ENCODE peak calls at places on chromosomes 5 and 9, in six cellular contexts. N is IMR-90, K is H1, E is mesenchymal stem cell, S is trophoblast cell, U is H9. F is an unnamed sample.

GRCh38 chr5:139658928-139659667 is 10.9 kb downstream of the CXXC5 start:
- DNase-seq in N (peak; percentile 77), K (no peak), E (peak; percentile 96), S (peak; percentile 61), U (no peak), F (no peak)

GRCh38 chr9:123929177-123929869 is 603 bp downstream of the DENND1A start:
- DNase-seq in N (no peak), K (peak; percentile 66), E (no peak), S (peak; percentile 20), U (peak; percentile 37), F (no peak)

GRCh38 chr5:136001531-136001930 is 27.3 kb upstream of the TGFBI start:
- DNase-seq in N (peak; percentile 35), K (no peak), E (no peak), S (no peak), U (no peak), F (no peak)

GRCh38 chr9:118023649-118024048 is 319.4 kb downstream of the TLR4 start:
- DNase-seq in N (no peak), K (no peak), E (no peak), S (no peak), U (no peak), F (no peak)

GRCh38 chr9:99298660-99299059 is 76.6 kb downstream of the SEC61B start:
- DNase-seq in N (no peak), K (no peak), E (no peak), S (no peak), U (no peak), F (no peak)

GRCh38 chr5:66518753-66519152 is 77.4 kb upstream of the MAST4 start:
- DNase-seq in N (no peak), K (no peak), E (no peak), S (peak; percentile 90), U (no peak), F (no peak)

GRCh38 chr9:83981126-83981871 is 694 bp downstream of the RMI1 start:
- DNase-seq in N (peak; percentile 35), K (no peak), E (peak; percentile 63), S (peak; percentile 79), U (no peak), F (no peak)

GRCh38 chr5:137761020-137761516 is 6.9 kb upstream of the HNRNPA0 start:
- DNase-seq in N (no peak), K (no peak), E (no peak), S (no peak), U (no peak), F (no peak)

GRCh38 chr5:172312286-172312685 is 28.7 kb upstream of the UBTD2 start:
- DNase-seq in N (no peak), K (no peak), E (no peak), S (no peak), U (no peak), F (no peak)

DNA sequence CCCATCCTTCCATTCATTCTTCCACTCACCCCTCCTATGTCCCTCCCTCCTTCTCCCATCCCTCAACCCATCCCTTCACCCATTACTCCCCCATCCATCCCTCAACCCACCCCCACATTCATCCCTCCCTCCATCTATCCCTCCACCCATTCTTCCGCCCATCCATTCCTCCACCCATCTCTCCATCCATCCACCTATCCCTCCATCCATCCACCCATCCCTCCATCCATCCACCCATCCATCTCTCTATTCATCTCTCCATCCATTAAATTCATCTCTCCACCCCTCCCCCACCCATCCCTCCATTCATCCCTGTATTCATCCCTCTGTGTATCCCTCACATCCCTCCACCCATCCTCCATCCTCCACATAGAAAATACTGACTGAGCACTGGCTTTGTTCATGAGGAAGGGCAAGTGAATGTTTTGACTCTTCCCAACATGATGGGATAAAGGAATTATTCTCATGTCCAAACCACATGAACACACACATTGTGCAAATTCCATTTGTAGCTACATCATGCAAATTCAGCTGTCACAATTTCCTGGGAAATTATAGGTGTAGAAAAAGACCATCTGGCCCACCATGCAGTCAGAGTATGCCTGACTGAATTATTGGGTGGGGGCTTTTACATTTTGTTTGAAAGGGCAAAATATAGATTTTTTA is 6.9 kb upstream of the VAV2 start:
- DNase-seq in N (peak; percentile 66), K (no peak), E (no peak), S (no peak), U (no peak), F (no peak)
- H3K14ac ChIP-seq in N (no peak overlapping the region), K (no peak overlapping the region), E (no peak overlapping the region), S (no peak overlapping the region), U (no peak overlapping the region), F (no peak overlapping the region)

GRCh38 chr9:12696931-12697622 is 3.9 kb downstream of the TYRP1 start:
- DNase-seq in N (no peak), K (no peak), E (no peak), S (no peak), U (no peak), F (no peak)

GRCh38 chr9:12699529-12699928 is 6.3 kb downstream of the TYRP1 start:
- DNase-seq in N (peak; percentile 32), K (no peak), E (peak; percentile 52), S (no peak), U (no peak), F (no peak)

GRCh38 chr9:12697719-12698118 is 4.5 kb downstream of the TYRP1 start:
- DNase-seq in N (no peak), K (no peak), E (peak; percentile 53), S (no peak), U (no peak), F (no peak)

GRCh38 chr9:12698293-12698692 is 5.1 kb downstream of the TYRP1 start:
- DNase-seq in N (peak; percentile 76), K (no peak), E (peak; percentile 95), S (no peak), U (no peak), F (no peak)

DNA sequence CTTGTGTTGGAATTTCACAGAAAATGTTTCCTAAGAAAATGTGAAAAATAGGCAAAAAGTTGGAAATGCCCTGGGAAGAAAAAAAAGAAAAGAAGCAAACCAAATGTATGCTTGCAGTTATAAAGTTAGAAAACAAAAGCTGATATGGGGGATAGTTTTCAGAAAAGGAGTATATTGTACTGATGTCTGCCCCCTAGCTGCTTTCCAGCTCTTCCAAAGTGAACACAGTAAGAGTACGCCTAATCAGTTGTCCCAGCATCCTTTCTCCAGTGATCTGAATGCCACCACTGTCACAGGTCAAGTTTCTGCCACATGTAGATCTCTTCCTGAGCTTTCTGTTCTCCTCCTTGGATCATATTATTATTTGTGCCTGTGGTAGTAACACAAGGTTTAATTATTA is 5.8 kb downstream of the TYRP1 start:
- DNase-seq in N (no peak), K (no peak), E (peak; percentile 61), S (no peak), U (no peak), F (no peak)
- H4K91ac ChIP-seq in N (no peak overlapping the region), K (no peak overlapping the region), E (no peak overlapping the region), S (no peak overlapping the region), U (no peak overlapping the region), F (no peak overlapping the region)

GRCh38 chr9:133031130-133031422 is 279 bp downstream of the GTF3C5 start:
- DNase-seq in N (no peak), K (no peak), E (no peak), S (no peak), U (no peak), F (no peak)

GRCh38 chr9:133031496-133031911 is 707 bp downstream of the GTF3C5 start:
- DNase-seq in N (no peak), K (no peak), E (no peak), S (no peak), U (no peak), F (no peak)

GRCh38 chr9:133029994-133030316 is 842 bp upstream of the GTF3C5 start:
- DNase-seq in N (no peak), K (no peak), E (no peak), S (no peak), U (no peak), F (no peak)

GRCh38 chr9:133032171-133032570 is 1.4 kb downstream of the GTF3C5 start:
- DNase-seq in N (no peak), K (no peak), E (no peak), S (no peak), U (no peak), F (no peak)

DNA sequence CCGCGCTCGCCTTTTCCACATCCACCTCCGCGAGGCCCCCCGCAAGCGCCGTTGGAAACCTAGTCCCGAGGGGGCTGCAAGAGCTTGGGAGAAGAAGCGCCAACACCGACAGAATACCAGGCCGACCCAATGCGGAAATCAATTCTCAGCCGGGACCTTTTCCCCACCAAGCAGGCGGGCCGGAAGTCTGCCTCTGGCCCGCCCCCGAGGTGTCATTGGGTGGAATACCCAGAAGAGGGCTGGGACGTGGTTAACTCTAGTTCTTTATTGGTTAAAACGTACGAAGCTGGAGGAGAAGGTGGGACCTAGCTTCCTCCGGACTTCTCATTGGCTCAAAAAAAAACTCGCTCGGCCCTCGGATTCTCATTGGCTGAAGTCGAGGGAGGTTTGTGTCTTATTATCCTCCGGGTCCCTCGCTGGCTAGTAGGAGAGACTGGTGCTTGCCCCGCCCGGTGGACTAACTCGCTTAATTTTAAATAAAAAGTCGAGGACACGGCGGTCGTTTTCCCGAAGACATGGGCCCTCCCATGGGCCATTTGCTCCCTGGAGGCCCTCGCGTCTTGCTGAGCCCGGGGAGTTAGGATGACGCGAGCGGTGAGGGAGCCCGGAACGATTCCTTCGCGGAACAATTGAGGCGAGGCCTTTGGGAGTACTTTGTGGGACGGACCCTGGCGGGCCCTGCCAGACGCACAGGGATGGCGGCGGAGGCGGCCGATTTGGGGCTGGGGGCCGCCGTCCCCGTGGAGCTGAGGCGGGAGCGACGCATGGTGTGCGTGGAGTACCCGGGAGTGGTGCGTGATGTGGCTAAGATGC is at the start of gene GTF3C5:
- DNase-seq in N (peak; percentile 99), K (peak; percentile 89), E (peak; percentile 100), S (peak; percentile 97), U (peak; percentile 96), F (peak; percentile 99)
- H4K8ac ChIP-seq in N (peak within 1 kb of the TSS; percentile 99), K (peak within 1 kb of the TSS; percentile 96), E (peak within 1 kb of the TSS; percentile 89), S (peak within 1 kb of the TSS; percentile 100), U (no peak within 1 kb of the TSS), F (no peak within 1 kb of the TSS)

DNA sequence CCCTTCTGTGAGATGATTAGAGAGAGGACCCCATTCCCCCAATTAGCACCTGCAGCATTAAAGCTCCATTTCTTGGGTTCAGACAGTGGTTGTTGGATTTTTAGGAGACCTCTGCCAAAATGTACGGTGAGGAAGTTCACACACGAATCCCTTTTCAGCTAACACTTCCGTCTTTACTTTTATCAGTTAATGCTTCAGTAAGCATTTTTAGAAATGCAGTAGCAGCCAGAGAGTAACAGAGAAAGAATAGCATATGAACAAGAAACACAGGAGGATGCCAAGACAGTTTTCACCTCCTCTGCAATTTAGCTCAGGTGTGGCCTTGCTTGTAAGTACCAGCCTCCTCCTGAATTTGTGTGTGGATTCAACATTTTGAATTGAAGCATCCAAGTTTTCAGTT is 312.9 kb downstream of the ISL1 start:
- DNase-seq in N (no peak), K (no peak), E (no peak), S (no peak), U (no peak), F (no peak)
- H3K14ac ChIP-seq in N (no peak overlapping the region), K (no peak overlapping the region), E (no peak overlapping the region), S (no peak overlapping the region), U (no peak overlapping the region), F (no peak overlapping the region)

GRCh38 chr9:36119476-36119875 is 17.1 kb upstream of the GLIPR2 start:
- DNase-seq in N (no peak), K (no peak), E (no peak), S (no peak), U (no peak), F (no peak)
- H4K91ac ChIP-seq in N (no peak overlapping the region), K (no peak overlapping the region), E (no peak overlapping the region), S (no peak overlapping the region), U (no peak overlapping the region), F (no peak overlapping the region)

F was measured in neuronal stem cell.